ENCODE peak calls at places on chromosomes 3 and 15, in ten cellular contexts. P is IMR-90, K is tibial artery, U is body of pancreas, W is mucosa of descending colon, N is fibroblast of lung, Y is astrocyte, I is right cardiac atrium, Q is colonic mucosa, A is neuronal stem cell. D is an unnamed sample.

GRCh38 chr3:14564741-14565140 is 24.6 kb upstream of the GRIP2 start:
- DNase-seq in P (no peak), K (no peak), U (no peak), W (no peak), N (no peak), Y (no peak), I (no peak), Q (peak; percentile 21), A (no peak), D (no peak)

GRCh38 chr15:63893866-63894661 is 60.3 kb upstream of the HERC1 start:
- DNase-seq in P (no peak), K (peak; percentile 47), U (no peak), W (peak; percentile 15), N (no peak), Y (no peak), I (no peak), Q (no peak), A (no peak), D (no peak)

GRCh38 chr15:47733085-47733484 is 15.8 kb downstream of the SEMA6D start:
- DNase-seq in P (no peak), K (no peak), U (no peak), W (no peak), N (no peak), Y (no peak), I (no peak), Q (peak; percentile 31), A (no peak), D (no peak)

GRCh38 chr15:31216210-31216911 is 110.3 kb upstream of the KLF13 start:
- DNase-seq in P (no peak), K (peak; percentile 92), U (peak; percentile 78), W (peak; percentile 97), N (peak; percentile 89), Y (no peak), I (peak; percentile 98), Q (peak; percentile 96), A (peak; percentile 17), D (peak; percentile 53)

GRCh38 chr3:11545186-11545851 is 98.4 kb downstream of the VGLL4 start:
- DNase-seq in P (no peak), K (peak; percentile 65), U (no peak), W (peak; percentile 17), N (no peak), Y (no peak), I (peak; percentile 77), Q (no peak), A (no peak), D (no peak)

GRCh38 chr3:31116651-31117050 is 222.2 kb upstream of the GADL1 start:
- DNase-seq in P (peak; percentile 50), K (no peak), U (no peak), W (no peak), N (no peak), Y (peak; percentile 67), I (no peak), Q (no peak), A (no peak), D (no peak)

GRCh38 chr3:5197470-5198312 is 10.2 kb downstream of the EDEM1 start:
- DNase-seq in P (peak; percentile 73), K (no peak), U (no peak), W (no peak), N (peak; percentile 86), Y (peak; percentile 26), I (no peak), Q (no peak), A (no peak), D (no peak)

GRCh38 chr15:90142216-90143175 is 40.2 kb upstream of the IDH2 start:
- DNase-seq in P (no peak), K (no peak), U (no peak), W (no peak), N (no peak), Y (no peak), I (no peak), Q (no peak), A (no peak), D (no peak)

GRCh38 chr15:90097475-90097874 is 4.8 kb downstream of the IDH2 start:
- DNase-seq in P (no peak), K (no peak), U (no peak), W (no peak), N (no peak), Y (no peak), I (no peak), Q (no peak), A (no peak), D (no peak)

DNA sequence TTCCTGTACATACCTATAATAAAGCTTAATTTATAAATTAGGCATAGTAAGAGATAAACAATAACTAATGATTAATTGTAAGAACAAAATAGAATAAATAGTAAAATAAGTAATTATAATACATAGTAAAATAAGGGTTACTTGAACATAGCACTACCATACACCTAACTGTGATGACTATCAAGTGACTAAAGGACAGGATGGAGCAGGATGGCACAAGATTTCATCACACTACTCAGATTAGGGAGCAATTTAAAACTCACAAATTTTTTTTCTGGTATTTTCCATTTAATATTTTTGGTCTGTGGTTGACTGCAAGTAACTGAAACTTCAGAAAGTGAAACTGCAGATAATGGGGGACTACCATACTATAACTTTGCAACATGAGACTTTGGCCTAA is 14.8 kb downstream of the RFX7 start:
- DNase-seq in P (no peak), K (no peak), U (no peak), W (no peak), N (no peak), Y (no peak), I (no peak), Q (no peak), A (no peak), D (no peak)
- H3K9me3 ChIP-seq in P (peaks cover 16% of the 10 kb centered on the region), K (peaks cover 11% of the 10 kb centered on the region), U (peaks cover 25% of the 10 kb centered on the region), W (peaks cover 42% of the 10 kb centered on the region), N (no peaks in the 10 kb centered on the region), Y (peaks cover 6% of the 10 kb centered on the region), I (peaks cover 6% of the 10 kb centered on the region), Q (no peaks in the 10 kb centered on the region), A (peaks cover 16% of the 10 kb centered on the region), D (peaks cover 16% of the 10 kb centered on the region)

GRCh38 chr15:26807517-26808427 is 34.9 kb upstream of the GABRB3 start:
- DNase-seq in P (no peak), K (no peak), U (no peak), W (no peak), N (no peak), Y (no peak), I (peak; percentile 37), Q (no peak), A (no peak), D (no peak)

GRCh38 chr15:26805470-26805869 is 32.6 kb upstream of the GABRB3 start:
- DNase-seq in P (no peak), K (no peak), U (no peak), W (no peak), N (no peak), Y (no peak), I (no peak), Q (no peak), A (no peak), D (no peak)

GRCh38 chr15:26806161-26806560 is 33.3 kb upstream of the GABRB3 start:
- DNase-seq in P (no peak), K (no peak), U (peak; percentile 67), W (no peak), N (no peak), Y (no peak), I (no peak), Q (no peak), A (no peak), D (no peak)

GRCh38 chr15:26806574-26806973 is 33.7 kb upstream of the GABRB3 start:
- DNase-seq in P (no peak), K (no peak), U (no peak), W (no peak), N (no peak), Y (no peak), I (no peak), Q (no peak), A (no peak), D (no peak)

GRCh38 chr15:26804063-26804804 is 31.4 kb upstream of the GABRB3 start:
- DNase-seq in P (no peak), K (no peak), U (no peak), W (no peak), N (no peak), Y (no peak), I (no peak), Q (no peak), A (no peak), D (no peak)
- H3K9me3 ChIP-seq in P (peaks cover 17% of the 10 kb centered on the region), K (no peaks in the 10 kb centered on the region), U (no peaks in the 10 kb centered on the region), W (peaks cover 38% of the 10 kb centered on the region), N (no peaks in the 10 kb centered on the region), Y (peaks cover 9% of the 10 kb centered on the region), I (no peaks in the 10 kb centered on the region), Q (no peaks in the 10 kb centered on the region), A (peaks cover 4% of the 10 kb centered on the region), D (no peaks in the 10 kb centered on the region)

GRCh38 chr15:27573800-27574485 is 525.2 kb downstream of the OCA2 start:
- DNase-seq in P (no peak), K (no peak), U (peak; percentile 53), W (no peak), N (no peak), Y (no peak), I (no peak), Q (no peak), A (no peak), D (no peak)

GRCh38 chr15:27574541-27575054 is 524.5 kb downstream of the OCA2 start:
- DNase-seq in P (no peak), K (no peak), U (peak; percentile 57), W (no peak), N (no peak), Y (no peak), I (no peak), Q (no peak), A (no peak), D (no peak)

GRCh38 chr15:27582741-27583400 is 516.2 kb downstream of the OCA2 start:
- DNase-seq in P (peak; percentile 20), K (no peak), U (no peak), W (no peak), N (peak; percentile 77), Y (peak; percentile 73), I (no peak), Q (no peak), A (no peak), D (no peak)

GRCh38 chr15:27576576-27576975 is 522.5 kb downstream of the OCA2 start:
- DNase-seq in P (no peak), K (no peak), U (no peak), W (no peak), N (no peak), Y (no peak), I (no peak), Q (no peak), A (no peak), D (no peak)

GRCh38 chr15:27579738-27580137 is 519.4 kb downstream of the OCA2 start:
- DNase-seq in P (no peak), K (no peak), U (no peak), W (no peak), N (no peak), Y (no peak), I (no peak), Q (no peak), A (no peak), D (no peak)
- H3K9me3 ChIP-seq in P (peaks cover 20% of the 10 kb centered on the region), K (no peaks in the 10 kb centered on the region), U (no peaks in the 10 kb centered on the region), W (peaks cover 72% of the 10 kb centered on the region), N (no peaks in the 10 kb centered on the region), Y (peaks cover 3% of the 10 kb centered on the region), I (no peaks in the 10 kb centered on the region), Q (no peaks in the 10 kb centered on the region), A (no peaks in the 10 kb centered on the region), D (peaks cover 9% of the 10 kb centered on the region)

DNA sequence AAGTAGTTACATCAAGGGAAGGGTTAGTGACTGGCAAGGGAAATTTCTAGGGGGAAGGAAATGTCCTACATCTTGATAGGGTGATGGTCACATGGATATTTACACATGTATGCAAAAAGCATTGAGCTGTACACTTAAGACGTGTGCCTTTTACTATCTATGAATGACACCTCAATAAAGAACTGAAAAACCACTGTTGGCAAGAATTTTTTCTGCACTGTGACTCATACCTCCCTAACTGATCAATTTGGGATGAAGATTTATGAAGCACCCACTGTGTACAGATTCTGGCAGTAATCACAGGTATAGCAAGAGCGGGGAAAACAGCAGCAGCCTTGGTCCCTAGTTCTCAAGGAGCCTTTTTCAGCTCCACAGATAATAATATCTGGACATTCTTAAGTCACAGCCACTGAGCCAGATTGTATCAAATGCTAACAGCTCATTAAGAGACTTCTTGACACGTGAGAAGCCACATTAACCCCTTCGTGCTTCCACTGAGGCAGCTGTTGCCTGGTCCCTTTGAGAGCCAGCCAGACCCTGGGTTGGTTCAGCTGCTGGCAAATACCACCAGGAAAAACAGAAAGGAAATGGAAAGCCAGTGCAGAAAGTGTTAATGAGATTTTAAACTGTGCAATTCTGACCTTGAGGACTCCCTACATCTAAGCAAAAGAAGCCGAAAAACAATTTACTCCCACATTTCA is 32.0 kb upstream of the GALNT15 start:
- DNase-seq in P (no peak), K (no peak), U (no peak), W (no peak), N (no peak), Y (no peak), I (no peak), Q (no peak), A (no peak), D (no peak)
- H3K9me3 ChIP-seq in P (peaks cover 3% of the 10 kb centered on the region), K (no peaks in the 10 kb centered on the region), U (no peaks in the 10 kb centered on the region), W (no peaks in the 10 kb centered on the region), N (peaks cover 1% of the 10 kb centered on the region), Y (peaks cover 2% of the 10 kb centered on the region), I (no peaks in the 10 kb centered on the region), Q (no peaks in the 10 kb centered on the region), A (peaks cover 4% of the 10 kb centered on the region), D (peaks cover 6% of the 10 kb centered on the region)

D was measured in Caco-2.